ENCODE peak calls at places on chromosomes 3 and 15, in nine cellular contexts. L, F, S, T, P, G, M, E and K are unnamed samples.

GRCh38 chr3:130801473-130801872 is 54.8 kb upstream of the PIK3R4 start:
- DNase-seq in L (no peak), F (no peak), S (no peak), T (no peak), P (no peak), G (no peak), M (no peak), E (no peak), K (no peak)

GRCh38 chr3:188712257-188712924 is 459.4 kb upstream of the TPRG1 start:
- DNase-seq in L (no peak), F (peak; percentile 55), S (no peak), T (no peak), P (no peak), G (no peak), M (no peak), E (no peak), K (no peak)

GRCh38 chr3:73558399-73559075 is 66.2 kb downstream of the PDZRN3 start:
- DNase-seq in L (no peak), F (no peak), S (no peak), T (no peak), P (no peak), G (no peak), M (no peak), E (no peak), K (no peak)

GRCh38 chr3:48135773-48136495 is 52.3 kb downstream of the CDC25A start:
- DNase-seq in L (no peak), F (no peak), S (no peak), T (no peak), P (no peak), G (no peak), M (no peak), E (no peak), K (no peak)

GRCh38 chr3:23668430-23668904 is 137.3 kb upstream of the UBE2E1 start:
- DNase-seq in L (no peak), F (peak; percentile 60), S (no peak), T (no peak), P (no peak), G (no peak), M (no peak), E (no peak), K (peak; percentile 62)

GRCh38 chr3:109784852-109785631 is 447.7 kb upstream of the DPPA4 start:
- DNase-seq in L (no peak), F (no peak), S (no peak), T (no peak), P (no peak), G (no peak), M (no peak), E (no peak), K (no peak)

GRCh38 chr15:92112180-92112579 is 258.7 kb downstream of the SLCO3A1 start:
- DNase-seq in L (no peak), F (peak; percentile 10), S (no peak), T (no peak), P (no peak), G (no peak), M (no peak), E (no peak), K (no peak)

GRCh38 chr3:175692256-175692655 is 833.1 kb downstream of the NAALADL2 start:
- DNase-seq in L (no peak), F (no peak), S (no peak), T (no peak), P (no peak), G (no peak), M (no peak), E (no peak), K (no peak)

GRCh38 chr3:188049890-188050530 is 103.9 kb upstream of the LPP start:
- DNase-seq in L (no peak), F (no peak), S (no peak), T (no peak), P (no peak), G (peak; percentile 18), M (peak; percentile 74), E (no peak), K (no peak)

GRCh38 chr3:100796556-100796955 is 87.3 kb downstream of the TFG start:
- DNase-seq in L (no peak), F (no peak), S (no peak), T (peak; percentile 11), P (no peak), G (no peak), M (peak; percentile 8), E (no peak), K (peak; percentile 4)
- TF ChIP-seq CTCF in L (no peak), F (peak; percentile 50), S (no peak), T (peak; percentile 52), P (peak; percentile 15), G (no peak), M (peak; percentile 70), E (peak; percentile 29), K (peak; percentile 25)

GRCh38 chr15:93485922-93486327 is 396.9 kb upstream of the RGMA start:
- DNase-seq in L (peak; percentile 65), F (no peak), S (no peak), T (no peak), P (no peak), G (no peak), M (no peak), E (no peak), K (no peak)
- H3K27ac ChIP-seq in L (peak overlapping the region; percentile 69), F (no peak overlapping the region), S (no peak overlapping the region), T (no peak overlapping the region), P (no peak overlapping the region), G (no peak overlapping the region), M (no peak overlapping the region), E (no peak overlapping the region), K (no peak overlapping the region)

GRCh38 chr3:11651900-11652299 is 8.2 kb upstream of the VGLL4 start:
- DNase-seq in L (no peak), F (no peak), S (no peak), T (peak; percentile 36), P (no peak), G (no peak), M (peak; percentile 56), E (no peak), K (peak; percentile 20)

GRCh38 chr3:11655188-11655928 is 11.6 kb upstream of the VGLL4 start:
- DNase-seq in L (no peak), F (no peak), S (no peak), T (peak; percentile 61), P (no peak), G (no peak), M (peak; percentile 26), E (no peak), K (no peak)

GRCh38 chr3:11651477-11651876 is 7.8 kb upstream of the VGLL4 start:
- DNase-seq in L (no peak), F (no peak), S (no peak), T (no peak), P (no peak), G (no peak), M (no peak), E (no peak), K (no peak)

GRCh38 chr3:11654166-11654565 is 10.5 kb upstream of the VGLL4 start:
- DNase-seq in L (no peak), F (no peak), S (no peak), T (no peak), P (no peak), G (no peak), M (no peak), E (no peak), K (no peak)

DNA sequence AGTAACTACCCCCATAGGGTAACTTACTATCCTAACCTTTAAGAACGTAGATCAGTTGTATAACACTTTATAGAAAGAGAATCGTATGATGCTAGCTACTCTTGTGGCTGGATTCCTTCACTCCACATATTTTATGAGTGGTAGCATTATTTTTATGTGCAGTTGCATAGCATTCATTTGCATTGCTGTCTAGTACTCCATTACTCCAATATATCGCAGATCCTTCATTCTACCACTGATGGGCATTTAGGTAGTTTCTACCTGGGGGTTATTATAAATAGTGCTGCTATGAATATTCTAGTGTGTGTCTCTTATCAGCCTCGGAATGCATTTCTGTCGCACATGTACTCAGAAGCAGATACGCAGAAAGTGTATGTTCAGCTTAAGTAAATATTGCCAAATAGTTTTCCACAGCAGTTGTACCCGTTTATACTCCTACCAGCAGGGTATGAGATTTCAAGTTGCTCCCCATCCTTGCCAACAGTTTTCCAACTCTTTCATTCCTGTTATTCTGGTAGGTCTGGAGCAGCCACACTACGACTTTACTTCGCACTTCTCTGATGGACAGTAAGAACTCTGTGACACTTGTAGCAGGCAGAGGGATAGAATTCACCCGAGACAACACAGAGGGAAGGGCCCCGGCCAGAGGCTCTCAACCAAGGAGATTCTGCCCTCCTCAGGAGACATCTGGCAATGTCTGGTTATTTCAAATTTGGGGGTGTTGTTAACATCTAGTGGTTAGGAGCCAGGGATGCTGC is 9.8 kb upstream of the VGLL4 start:
- DNase-seq in L (no peak), F (no peak), S (no peak), T (peak; percentile 40), P (no peak), G (no peak), M (no peak), E (no peak), K (no peak)
- TF ChIP-seq CTCF in L (no peak), F (no peak), S (no peak), T (peak; percentile 35), P (no peak), G (no peak), M (peak; percentile 14), E (peak; percentile 43), K (no peak)

DNA sequence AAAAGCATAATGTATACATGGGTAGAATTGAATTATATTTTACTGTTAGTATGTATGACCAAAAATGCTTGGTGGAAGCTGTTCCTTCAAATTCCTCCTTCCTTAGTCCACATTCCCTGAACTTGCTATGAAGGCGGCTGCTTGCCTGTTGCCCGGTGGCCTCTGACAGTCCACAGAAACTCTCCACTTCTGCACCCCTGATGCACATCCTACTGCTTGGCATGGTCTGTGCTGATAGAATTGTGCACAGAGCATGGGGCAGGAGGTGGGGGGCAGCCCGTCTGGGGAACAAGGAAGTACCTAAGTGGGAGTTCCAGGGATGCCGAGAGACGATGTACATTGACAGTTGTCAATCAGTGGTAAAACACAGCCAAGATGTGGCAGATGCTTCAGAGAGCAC is 33.7 kb upstream of the GABRB3 start:
- DNase-seq in L (no peak), F (no peak), S (no peak), T (no peak), P (no peak), G (no peak), M (no peak), E (no peak), K (no peak)
- H3K27ac ChIP-seq in L (no peak overlapping the region), F (no peak overlapping the region), S (no peak overlapping the region), T (no peak overlapping the region), P (no peak overlapping the region), G (no peak overlapping the region), M (no peak overlapping the region), E (no peak overlapping the region), K (no peak overlapping the region)

GRCh38 chr3:196632033-196632751 is 7.3 kb upstream of the NRROS start:
- DNase-seq in L (peak; percentile 72), F (no peak), S (peak; percentile 87), T (peak; percentile 95), P (peak; percentile 94), G (peak; percentile 88), M (peak; percentile 90), E (peak; percentile 72), K (peak; percentile 82)
- TF ChIP-seq CTCF in L (no peak), F (peak; percentile 41), S (no peak), T (no peak), P (peak; percentile 45), G (no peak), M (peak; percentile 35), E (no peak), K (no peak)